ENCODE peak calls at places on chromosomes 12 and 14, in eight cellular contexts. F, W, A, P, O, G, J and L are unnamed samples.
A peak's percentile ranks its signal among the peaks of the same experiment; 100 is the strongest.

GRCh38 chr12:114407566-114408411 is 1.8 kb upstream of the TBX5 start:
- DNase-seq in O (no peak), P (no peak), J (no peak), A (no peak), F (no peak), G (peak; percentile 23), W (no peak), L (no peak)

GRCh38 chr12:132083731-132084641 is 60.1 kb downstream of the DDX51 start:
- DNase-seq in W (peak; percentile 94), A (peak; percentile 79), J (peak; percentile 92), G (peak; percentile 88), P (peak; percentile 85), O (peak; percentile 47), F (peak; percentile 97), L (peak; percentile 86)

GRCh38 chr12:79766705-79767464 is 76.1 kb upstream of the PAWR start:
- DNase-seq in O (no peak), P (no peak), A (no peak), J (no peak), G (no peak), W (no peak), F (no peak), L (no peak)

GRCh38 chr12:19110541-19110940 is 19.0 kb upstream of the PLEKHA5 start:
- DNase-seq in G (no peak), W (no peak), O (no peak), F (no peak), P (no peak), A (no peak), J (no peak), L (no peak)

GRCh38 chr14:58002618-58003017 is 136.7 kb upstream of the SLC35F4 start:
- DNase-seq in J (no peak), F (no peak), W (no peak), G (no peak), O (no peak), P (no peak), A (no peak), L (no peak)

GRCh38 chr12:109827566-109828550 is 5.3 kb downstream of the TRPV4 start:
- DNase-seq in P (no peak), J (peak; percentile 47), O (no peak), G (no peak), W (peak; percentile 88), F (no peak), A (no peak), L (no peak)

GRCh38 chr12:69621551-69621950 is 10.8 kb upstream of the LRRC10 start:
- DNase-seq in P (no peak), J (no peak), W (no peak), A (no peak), O (no peak), G (no peak), F (no peak), L (no peak)

GRCh38 chr14:60235440-60235839 is 13.6 kb upstream of the PPM1A start:
- DNase-seq in P (no peak), J (no peak), F (no peak), O (no peak), G (no peak), W (no peak), A (no peak), L (no peak)

GRCh38 chr12:132501189-132501940 is 11.4 kb downstream of the FBRSL1 start:
- DNase-seq in P (no peak), O (no peak), A (no peak), W (no peak), G (no peak), J (no peak), F (peak; percentile 36), L (no peak)

GRCh38 chr12:6630696-6631095 is 5.1 kb downstream of the LPAR5 start:
- DNase-seq in O (no peak), G (no peak), J (no peak), W (no peak), A (no peak), F (no peak), P (no peak), L (no peak)

GRCh38 chr14:50451854-50452253 is 55.2 kb upstream of the CDKL1 start:
- DNase-seq in G (no peak), O (no peak), J (no peak), F (no peak), P (no peak), W (no peak), A (no peak), L (no peak)

GRCh38 chr12:49201595-49202295 is 12.9 kb upstream of the TUBA1A start:
- DNase-seq in J (no peak), G (no peak), F (peak; percentile 54), W (no peak), P (no peak), O (no peak), A (no peak), L (no peak)

GRCh38 chr14:104515811-104516780 is 63.5 kb upstream of the C14orf180 start:
- DNase-seq in W (no peak), J (no peak), F (no peak), O (no peak), G (no peak), P (no peak), A (no peak), L (no peak)

GRCh38 chr12:46546634-46547273 is 174.2 kb upstream of the SLC38A2 start:
- DNase-seq in J (no peak), G (no peak), F (no peak), O (no peak), A (peak; percentile 78), P (no peak), W (no peak), L (no peak)
- H3K4me1 ChIP-seq in J (peaks cover 22% of the 10 kb centered on the region), G (no peaks in the 10 kb centered on the region), F (no peaks in the 10 kb centered on the region), O (peaks cover 16% of the 10 kb centered on the region), A (peaks cover 54% of the 10 kb centered on the region), P (peaks cover 22% of the 10 kb centered on the region), W (no peaks in the 10 kb centered on the region), L (peaks cover 6% of the 10 kb centered on the region)

DNA sequence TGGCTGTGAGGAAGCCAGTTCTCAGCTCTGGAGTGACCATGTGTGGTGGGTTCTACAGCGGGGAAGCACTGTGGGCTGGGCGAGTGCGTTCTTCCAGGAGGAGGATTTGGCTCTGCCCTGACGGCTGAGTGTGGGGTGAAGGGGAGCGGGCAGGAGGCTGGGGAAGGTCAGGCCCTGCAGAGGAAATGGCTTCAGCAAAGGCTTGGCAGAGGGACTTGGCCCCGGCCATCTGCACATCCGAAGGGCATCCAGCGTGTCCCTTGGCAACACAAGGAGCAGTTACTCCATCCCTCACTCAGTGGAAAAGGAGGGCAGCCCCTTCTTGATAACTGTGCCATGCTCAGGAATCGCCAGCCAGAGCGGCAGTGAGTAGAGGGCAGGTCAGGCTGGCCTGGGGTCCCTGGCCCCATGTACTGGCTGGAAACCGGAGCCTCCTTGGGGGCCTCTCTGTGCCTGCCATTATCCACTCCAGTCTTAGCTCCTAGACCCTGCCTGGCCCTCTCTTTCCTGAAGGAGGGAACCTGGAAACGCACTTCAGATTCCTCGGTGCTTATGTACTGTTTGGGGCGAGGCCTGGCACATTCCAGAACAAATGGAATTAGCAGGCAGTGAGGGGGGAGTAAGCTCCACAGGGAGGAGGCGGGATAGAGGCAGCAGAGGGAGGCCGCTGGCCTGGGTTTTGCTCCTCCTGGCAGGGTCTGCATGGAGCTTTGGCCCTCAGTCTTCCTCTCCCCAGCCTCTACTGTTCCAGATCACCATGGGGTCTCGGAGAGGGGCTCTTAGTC is 133.6 kb upstream of the NCOR2 start:
- DNase-seq in G (no peak), J (peak; percentile 52), P (no peak), A (no peak), W (peak; percentile 76), O (no peak), F (peak; percentile 62), L (no peak)
- H3K27ac ChIP-seq in G (no peak overlapping the region), J (peak overlapping the region; percentile 30), P (no peak overlapping the region), A (no peak overlapping the region), W (peak overlapping the region; percentile 85), O (peak overlapping the region; percentile 77), F (no peak overlapping the region), L (no peak overlapping the region)

DNA sequence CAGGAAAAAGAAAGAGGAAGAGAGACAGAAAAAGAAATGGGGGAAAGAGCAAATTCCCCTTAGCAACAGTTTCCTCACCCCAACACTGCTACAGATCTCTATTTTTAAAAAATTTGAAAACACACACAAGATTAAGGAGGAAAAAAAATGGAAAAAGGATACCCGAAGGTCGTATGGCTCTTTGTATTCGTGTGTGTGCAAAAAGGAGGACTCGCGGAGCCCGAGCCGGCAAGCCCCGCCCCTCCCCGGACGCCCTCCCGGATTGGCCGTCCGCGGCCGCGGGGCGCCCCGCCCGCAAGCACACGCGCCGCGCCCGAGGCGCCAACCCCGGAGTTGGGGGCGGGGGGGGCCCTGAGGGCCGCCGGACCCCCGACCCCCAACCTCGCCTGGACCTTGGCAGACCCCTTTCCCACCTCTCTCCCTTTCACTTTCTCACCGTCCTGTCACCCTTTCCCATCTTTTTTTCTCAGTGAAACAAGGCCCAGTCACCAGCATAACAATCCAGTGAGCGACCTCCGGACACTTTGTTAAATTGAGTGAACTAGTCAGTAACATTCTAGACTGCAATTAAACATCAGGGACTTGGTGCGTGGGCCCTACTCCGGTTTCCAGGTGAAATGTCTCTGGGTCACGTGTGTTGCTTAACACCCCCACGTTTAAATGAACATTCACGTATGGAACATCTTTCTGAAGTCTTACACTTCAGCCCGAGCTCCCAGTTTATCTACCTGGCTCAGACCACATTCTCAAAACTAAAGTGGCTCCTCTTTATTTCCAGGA is at the start of gene C14orf93:
- DNase-seq in P (peak; percentile 79), G (peak; percentile 40), O (no peak), F (peak; percentile 77), W (peak; percentile 91), A (peak; percentile 68), J (peak; percentile 86), L (peak; percentile 71)
- H3K4me3 ChIP-seq in P (peak within 1 kb of the TSS; percentile 61), G (peak within 1 kb of the TSS; percentile 67), O (peak within 1 kb of the TSS; percentile 54), F (peak within 1 kb of the TSS; percentile 30), W (peak within 1 kb of the TSS; percentile 58), A (peak within 1 kb of the TSS; percentile 63), J (peak within 1 kb of the TSS; percentile 66), L (peak within 1 kb of the TSS; percentile 47)

GRCh38 chr12:57896437-57897201 is 44.7 kb upstream of the ATP23 start:
- DNase-seq in F (peak; percentile 78), O (no peak), G (peak; percentile 40), A (peak; percentile 31), J (peak; percentile 66), W (peak; percentile 78), P (no peak), L (no peak)

GRCh38 chr12:57896139-57896436 is 45.3 kb upstream of the ATP23 start:
- DNase-seq in J (no peak), F (peak; percentile 20), O (no peak), W (no peak), G (no peak), A (no peak), P (no peak), L (no peak)

GRCh38 chr12:57898308-57898970 is 42.9 kb upstream of the ATP23 start:
- DNase-seq in A (peak; percentile 49), F (no peak), O (no peak), W (no peak), G (no peak), J (no peak), P (no peak), L (no peak)

GRCh38 chr12:57897296-57897974 is 43.9 kb upstream of the ATP23 start:
- DNase-seq in F (no peak), A (no peak), J (no peak), G (no peak), W (no peak), P (no peak), O (no peak), L (no peak)

DNA sequence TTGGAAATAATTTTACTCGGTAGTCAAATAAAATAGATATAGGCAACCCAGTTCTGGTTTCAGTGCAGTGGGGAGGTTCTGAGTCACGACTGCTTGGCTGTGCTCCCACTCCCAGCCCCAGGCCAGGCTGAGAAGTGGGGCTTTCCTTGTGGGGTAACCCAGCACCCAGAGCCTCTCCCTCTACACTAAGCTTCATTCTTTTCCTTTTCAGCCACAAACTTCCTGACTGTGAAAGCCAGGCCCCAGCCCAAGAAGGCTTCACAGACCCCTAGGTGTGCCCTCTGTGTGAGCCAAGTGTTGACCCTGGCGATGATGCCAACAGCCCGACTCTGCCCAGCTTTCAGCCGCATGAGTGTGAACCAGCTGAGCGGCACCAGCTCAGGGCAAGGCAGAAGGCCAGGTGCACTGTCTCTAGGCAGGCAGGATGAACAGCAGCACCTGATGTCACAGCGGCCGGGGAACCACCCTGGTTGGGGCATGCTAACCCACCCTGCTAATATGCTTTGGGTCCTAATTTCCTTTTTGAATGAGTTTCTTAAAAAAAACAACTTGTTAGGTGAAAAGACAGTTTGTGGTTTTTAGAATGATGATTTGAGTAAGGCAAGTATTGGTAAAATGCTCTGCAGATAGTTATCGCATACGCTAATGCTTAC is 42.2 kb upstream of the ATP23 start:
- DNase-seq in A (peak; percentile 94), J (peak; percentile 47), G (no peak), O (no peak), F (no peak), W (no peak), P (peak; percentile 89), L (peak; percentile 88)
- H3K4me1 ChIP-seq in A (peaks cover 46% of the 10 kb centered on the region), J (peaks cover 46% of the 10 kb centered on the region), G (peaks cover 17% of the 10 kb centered on the region), O (peaks cover 43% of the 10 kb centered on the region), F (peaks cover 38% of the 10 kb centered on the region), W (peaks cover 63% of the 10 kb centered on the region), P (peaks cover 45% of the 10 kb centered on the region), L (peaks cover 53% of the 10 kb centered on the region)